ENCODE peak calls at places on chromosome 21, in five cellular contexts. One of them, this sample, is unnamed.

GRCh38 chr21:46326110-46326703 is 2.3 kb downstream of the PCNT start:
- DNase-seq in GM12892: no peak
- DNase-seq in K562: no peak
- DNase-seq in HepG2: peak
- DNase-seq in H1: no peak
- DNase-seq in this sample: no peak

GRCh38 chr21:15121655-15122120 is 56.9 kb upstream of the NRIP1 start:
- DNase-seq in H1: no peak
- DNase-seq in HepG2: peak
- DNase-seq in K562: no peak
- DNase-seq in GM12892: no peak
- DNase-seq in this sample: no peak

GRCh38 chr21:27129215-27129614 is 162.3 kb upstream of the ADAMTS5 start:
- DNase-seq in K562: no peak
- DNase-seq in GM12892: no peak
- DNase-seq in HepG2: no peak
- DNase-seq in H1: no peak
- DNase-seq in this sample: no peak

GRCh38 chr21:45870421-45870820 is 111.1 kb upstream of the COL6A1 start:
- DNase-seq in HepG2: no peak
- DNase-seq in H1: no peak
- DNase-seq in K562: no peak
- DNase-seq in GM12892: no peak
- DNase-seq in this sample: no peak

GRCh38 chr21:27561116-27561515 is 594.2 kb upstream of the ADAMTS5 start:
- DNase-seq in GM12892: no peak
- DNase-seq in H1: no peak
- DNase-seq in HepG2: no peak
- DNase-seq in K562: no peak
- DNase-seq in this sample: no peak

GRCh38 chr21:16590186-16590585 is 860.4 kb downstream of the USP25 start:
- DNase-seq in H1: no peak
- DNase-seq in HepG2: no peak
- DNase-seq in GM12892: no peak
- DNase-seq in K562: no peak
- DNase-seq in this sample: no peak

GRCh38 chr21:30497065-30497464 is at the start of gene KRTAP19-4:
- DNase-seq in H1: no peak
- DNase-seq in HepG2: no peak
- DNase-seq in K562: no peak
- DNase-seq in GM12892: no peak
- DNase-seq in this sample: no peak

GRCh38 chr21:35426897-35427296 is 377.8 kb upstream of the RUNX1 start:
- DNase-seq in HepG2: no peak
- DNase-seq in GM12892: no peak
- DNase-seq in K562: no peak
- DNase-seq in H1: no peak
- DNase-seq in this sample: no peak

GRCh38 chr21:34593954-34594531 is 20.9 kb downstream of the RCAN1 start:
- DNase-seq in K562: no peak
- DNase-seq in GM12892: no peak
- DNase-seq in H1: peak
- DNase-seq in HepG2: no peak
- DNase-seq in this sample: no peak

GRCh38 chr21:46172863-46173528 is 11.3 kb downstream of the SPATC1L start:
- DNase-seq in K562: no peak
- DNase-seq in H1: no peak
- DNase-seq in HepG2: no peak
- DNase-seq in GM12892: no peak
- DNase-seq in this sample: no peak

GRCh38 chr21:37341254-37341960 is 25.2 kb upstream of the DYRK1A start:
- DNase-seq in HepG2: no peak
- DNase-seq in H1: no peak
- DNase-seq in GM12892: no peak
- DNase-seq in K562: no peak
- DNase-seq in this sample: no peak

GRCh38 chr21:16942703-16943102 is 570.1 kb upstream of the CXADR start:
- DNase-seq in HepG2: peak
- DNase-seq in GM12892: no peak
- DNase-seq in H1: peak
- DNase-seq in K562: no peak
- DNase-seq in this sample: no peak

GRCh38 chr21:34897828-34898227 is 151.3 kb downstream of the RUNX1 start:
- DNase-seq in H1: no peak
- DNase-seq in GM12892: no peak
- DNase-seq in K562: peak
- DNase-seq in HepG2: no peak
- DNase-seq in this sample: no peak

GRCh38 chr21:42834730-42835191 is 44.6 kb downstream of the WDR4 start:
- DNase-seq in H1: peak
- DNase-seq in K562: peak
- DNase-seq in HepG2: no peak
- DNase-seq in GM12892: no peak
- DNase-seq in this sample: no peak

GRCh38 chr21:46418265-46418946 is 40.3 kb upstream of the DIP2A start:
- DNase-seq in GM12892: no peak
- DNase-seq in H1: no peak
- DNase-seq in HepG2: no peak
- DNase-seq in K562: no peak
- DNase-seq in this sample: no peak

GRCh38 chr21:41593051-41593783 is 85.3 kb upstream of the TMPRSS2 start:
- DNase-seq in K562: no peak
- DNase-seq in GM12892: no peak
- DNase-seq in H1: peak
- DNase-seq in HepG2: no peak
- DNase-seq in this sample: no peak

GRCh38 chr21:42269382-42269781 is 45.8 kb downstream of the TFF3 start:
- DNase-seq in GM12892: no peak
- DNase-seq in HepG2: no peak
- DNase-seq in H1: no peak
- DNase-seq in K562: no peak
- DNase-seq in this sample: no peak

GRCh38 chr21:16324630-16325029 is 594.8 kb downstream of the USP25 start:
- DNase-seq in H1: no peak
- DNase-seq in K562: no peak
- DNase-seq in GM12892: no peak
- DNase-seq in HepG2: no peak
- DNase-seq in this sample: no peak

GRCh38 chr21:41251961-41252642 is 64.5 kb upstream of the FAM3B start:
- DNase-seq in H1: no peak
- DNase-seq in GM12892: no peak
- DNase-seq in K562: no peak
- DNase-seq in HepG2: no peak
- DNase-seq in this sample: no peak

GRCh38 chr21:42513151-42513984 is at the start of gene SLC37A1:
- DNase-seq in H1: peak
- DNase-seq in GM12892: peak
- DNase-seq in K562: peak
- DNase-seq in HepG2: no peak
- DNase-seq in this sample: peak

GRCh38 chr21:39439232-39439631 is 6.3 kb downstream of the LCA5L start:
- DNase-seq in K562: no peak
- DNase-seq in HepG2: no peak
- DNase-seq in H1: no peak
- DNase-seq in GM12892: no peak
- DNase-seq in this sample: no peak

GRCh38 chr21:33289199-33289819 is 23.1 kb downstream of the IL10RB start:
- DNase-seq in K562: no peak
- DNase-seq in HepG2: no peak
- DNase-seq in GM12892: no peak
- DNase-seq in H1: no peak
- DNase-seq in this sample: no peak
- TF ChIP-seq TAF1 in K562: no peak
- TF ChIP-seq TAF1 in HepG2: no peak
- TF ChIP-seq TAF1 in GM12892: no peak
- TF ChIP-seq TAF1 in H1: no peak
- TF ChIP-seq TAF1 in this sample: no peak

GRCh38 chr21:29423521-29423920 is 124.8 kb downstream of the BACH1 start:
- DNase-seq in HepG2: no peak
- DNase-seq in H1: no peak
- DNase-seq in GM12892: no peak
- DNase-seq in K562: no peak
- DNase-seq in this sample: no peak
- TF ChIP-seq TAF1 in HepG2: no peak
- TF ChIP-seq TAF1 in H1: no peak
- TF ChIP-seq TAF1 in GM12892: no peak
- TF ChIP-seq TAF1 in K562: no peak
- TF ChIP-seq TAF1 in this sample: no peak

DNA sequence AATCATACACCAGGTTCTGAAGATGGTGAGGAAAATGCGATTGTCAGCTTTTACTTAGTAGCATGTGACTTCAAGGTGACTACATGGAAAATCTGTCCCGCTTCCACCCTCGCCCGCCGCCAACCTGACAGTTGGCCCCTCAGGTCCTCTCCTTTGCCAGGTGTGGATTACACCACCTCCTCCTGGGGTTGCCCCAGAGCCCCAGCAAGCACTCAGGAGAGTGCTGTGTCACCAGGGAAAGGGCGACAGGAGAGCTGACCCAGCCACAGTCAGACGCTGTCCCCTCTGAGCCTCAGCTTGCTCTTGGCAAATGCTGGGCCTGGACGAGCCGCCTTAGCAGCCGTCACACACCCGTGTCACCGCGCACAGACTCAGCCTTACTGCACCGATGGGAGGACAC is 17.9 kb downstream of the PTTG1IP start:
- DNase-seq in HepG2: no peak
- DNase-seq in H1: no peak
- DNase-seq in K562: no peak
- DNase-seq in GM12892: no peak
- DNase-seq in this sample: no peak
- TF ChIP-seq TAF1 in HepG2: no peak
- TF ChIP-seq TAF1 in H1: no peak
- TF ChIP-seq TAF1 in K562: no peak
- TF ChIP-seq TAF1 in GM12892: no peak
- TF ChIP-seq TAF1 in this sample: no peak

DNA sequence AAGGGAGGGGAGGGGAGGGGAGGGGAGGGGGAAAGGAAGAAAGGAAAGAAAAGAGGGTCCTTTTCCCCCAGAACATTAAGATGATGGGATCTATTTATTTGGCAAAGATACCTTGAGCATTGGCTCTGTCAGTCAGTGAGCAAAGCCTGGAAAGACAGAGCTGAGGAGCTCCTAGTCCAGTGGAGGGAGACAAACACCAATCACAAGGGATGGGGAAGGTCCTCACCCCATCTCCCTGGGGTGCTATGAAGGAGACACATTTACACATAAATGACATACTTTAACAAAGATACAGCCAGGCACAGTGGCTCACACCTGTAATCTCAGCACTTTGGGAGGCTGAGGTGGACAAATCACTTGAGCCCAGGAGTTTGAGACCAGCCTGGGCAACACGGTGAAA is 154.9 kb upstream of the TIAM1 start:
- DNase-seq in K562: no peak
- DNase-seq in HepG2: no peak
- DNase-seq in GM12892: no peak
- DNase-seq in H1: no peak
- DNase-seq in this sample: no peak
- TF ChIP-seq TAF1 in K562: no peak
- TF ChIP-seq TAF1 in HepG2: no peak
- TF ChIP-seq TAF1 in GM12892: no peak
- TF ChIP-seq TAF1 in H1: no peak
- TF ChIP-seq TAF1 in this sample: no peak